ENCODE peak calls at places on chromosomes 6 and 20, in ten cellular contexts. Z, G, T, O, R, P, U, D, C and J are unnamed samples.

GRCh38 chr6:82040405-82041221 is 206.9 kb downstream of the IBTK start:
- DNase-seq in Z (peak; percentile 6), G (peak; percentile 31), P (no peak), O (peak; percentile 6), U (peak; percentile 38), T (peak; percentile 56), R (no peak), C (no peak), D (peak; percentile 72), J (no peak)

GRCh38 chr20:35008411-35009342 is 53.0 kb downstream of the MYH7B start:
- DNase-seq in U (peak; percentile 87), O (no peak), R (no peak), G (no peak), C (peak; percentile 33), D (no peak), P (no peak), T (no peak), Z (no peak), J (peak; percentile 4)

GRCh38 chr20:12927489-12927888 is 81.3 kb upstream of the SPTLC3 start:
- DNase-seq in T (no peak), Z (no peak), C (no peak), U (no peak), R (no peak), G (no peak), D (peak; percentile 23), O (no peak), P (peak; percentile 24), J (no peak)

GRCh38 chr6:127247114-127248096 is 19.3 kb upstream of the RNF146 start:
- DNase-seq in R (no peak), O (no peak), T (no peak), P (no peak), G (no peak), Z (no peak), D (no peak), U (no peak), C (no peak), J (no peak)

GRCh38 chr6:129507846-129508245 is 202.1 kb downstream of the ARHGAP18 start:
- DNase-seq in T (no peak), U (no peak), C (no peak), P (no peak), D (no peak), R (no peak), O (no peak), Z (no peak), G (no peak), J (no peak)

GRCh38 chr6:119273287-119273686 is 76.3 kb downstream of the MAN1A1 start:
- DNase-seq in U (no peak), O (no peak), R (no peak), Z (no peak), P (no peak), G (no peak), D (no peak), T (no peak), C (no peak), J (no peak)

GRCh38 chr20:39853664-39854063 is 835.4 kb downstream of the MAFB start:
- DNase-seq in P (peak; percentile 29), U (no peak), R (no peak), Z (no peak), T (no peak), O (no peak), G (no peak), D (no peak), C (no peak), J (no peak)

GRCh38 chr6:156461647-156462046 is 315.5 kb upstream of the ARID1B start:
- DNase-seq in D (no peak), U (no peak), C (no peak), Z (no peak), O (no peak), R (no peak), G (no peak), P (no peak), T (no peak), J (no peak)

GRCh38 chr20:2871555-2872303 is 1.6 kb upstream of the PTPRA start:
- DNase-seq in U (no peak), Z (no peak), P (no peak), C (no peak), G (no peak), T (peak; percentile 37), O (no peak), D (no peak), R (no peak), J (no peak)

GRCh38 chr20:10448270-10449156 is 13.4 kb downstream of the SLX4IP start:
- DNase-seq in G (no peak), C (no peak), Z (no peak), R (no peak), D (no peak), T (peak; percentile 30), P (no peak), O (no peak), U (no peak), J (no peak)

GRCh38 chr6:170034294-170034693 is 256.6 kb downstream of the DLL1 start:
- DNase-seq in D (no peak), Z (no peak), U (no peak), R (peak; percentile 52), P (no peak), T (no peak), C (peak; percentile 30), O (peak; percentile 60), G (peak; percentile 63), J (peak; percentile 1)

GRCh38 chr6:99545442-99545841 is 23.0 kb downstream of the CCNC start:
- DNase-seq in O (no peak), R (no peak), D (peak; percentile 51), T (no peak), C (no peak), G (no peak), Z (no peak), U (no peak), P (no peak), J (no peak)

GRCh38 chr6:99550046-99550445 is 18.4 kb downstream of the CCNC start:
- DNase-seq in T (no peak), C (no peak), Z (no peak), G (no peak), D (no peak), U (no peak), O (no peak), P (no peak), R (no peak), J (no peak)

GRCh38 chr6:99547526-99547925 is 20.9 kb downstream of the CCNC start:
- DNase-seq in P (no peak), R (no peak), D (no peak), Z (no peak), C (no peak), O (no peak), T (no peak), G (no peak), U (no peak), J (no peak)

GRCh38 chr6:99543968-99544367 is 24.5 kb downstream of the CCNC start:
- DNase-seq in P (no peak), D (no peak), T (no peak), O (no peak), U (no peak), R (no peak), Z (no peak), C (no peak), G (no peak), J (no peak)

GRCh38 chr6:99548706-99549105 is 19.8 kb downstream of the CCNC start:
- DNase-seq in O (no peak), C (no peak), G (no peak), R (no peak), Z (no peak), U (no peak), T (no peak), P (no peak), D (no peak), J (no peak)
- TF ChIP-seq POLR2A in O (no peak), C (no peak), G (no peak), R (no peak), Z (no peak), U (no peak), T (no peak), P (no peak), D (no peak), J (no peak)

DNA sequence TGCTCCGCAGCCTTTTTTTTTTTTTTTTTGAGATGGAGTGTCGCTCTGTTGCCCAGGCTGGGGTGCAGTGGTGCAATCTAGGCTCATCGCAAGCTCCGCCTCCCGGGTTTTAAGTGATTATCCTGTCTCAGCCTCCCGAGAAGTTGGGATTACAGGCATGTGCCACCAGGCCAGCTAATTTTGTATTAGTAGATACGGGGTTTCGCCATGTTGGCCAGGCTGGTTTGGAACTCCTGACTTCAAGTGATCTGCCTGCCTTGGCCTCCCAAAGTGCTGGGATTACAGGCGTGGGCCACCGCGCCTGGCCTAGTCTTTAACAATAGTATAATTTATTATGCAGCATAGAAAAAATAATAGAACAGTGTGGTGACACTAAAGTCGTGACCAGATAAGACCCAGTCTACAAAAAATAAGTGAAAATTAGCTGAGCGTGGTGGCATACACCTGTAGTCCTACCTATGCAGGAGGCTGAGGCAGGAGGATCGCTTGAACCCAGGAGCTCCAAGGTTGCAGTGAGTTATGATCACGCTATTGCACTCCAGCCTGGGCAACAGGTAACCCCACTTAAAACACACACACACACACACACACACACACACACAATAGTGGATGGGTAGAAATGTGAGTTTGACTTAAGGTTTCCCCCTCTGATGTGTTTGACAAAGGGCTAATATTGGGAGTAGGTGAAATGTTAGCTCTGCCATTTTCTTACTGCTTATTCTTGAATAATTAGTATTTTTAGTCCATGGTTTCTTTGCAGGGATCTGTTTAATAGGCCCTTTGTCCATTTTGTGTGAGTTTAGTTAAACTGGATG is 6.5 kb downstream of the PIM1 start:
- DNase-seq in O (no peak), G (no peak), P (no peak), T (no peak), U (no peak), C (no peak), Z (no peak), R (no peak), D (no peak), J (no peak)
- TF ChIP-seq POLR2A in O (no peak), G (no peak), P (no peak), T (no peak), U (no peak), C (no peak), Z (no peak), R (no peak), D (no peak), J (peak; percentile 7)

GRCh38 chr6:45504947-45505346 is 127.2 kb upstream of the SUPT3H start:
- DNase-seq in G (peak; percentile 29), U (peak; percentile 29), Z (no peak), O (peak; percentile 57), P (no peak), D (peak; percentile 50), R (no peak), C (no peak), T (no peak), J (no peak)
- TF ChIP-seq POLR2A in G (no peak), U (no peak), Z (no peak), O (no peak), P (no peak), D (no peak), R (no peak), C (no peak), T (no peak), J (no peak)

DNA sequence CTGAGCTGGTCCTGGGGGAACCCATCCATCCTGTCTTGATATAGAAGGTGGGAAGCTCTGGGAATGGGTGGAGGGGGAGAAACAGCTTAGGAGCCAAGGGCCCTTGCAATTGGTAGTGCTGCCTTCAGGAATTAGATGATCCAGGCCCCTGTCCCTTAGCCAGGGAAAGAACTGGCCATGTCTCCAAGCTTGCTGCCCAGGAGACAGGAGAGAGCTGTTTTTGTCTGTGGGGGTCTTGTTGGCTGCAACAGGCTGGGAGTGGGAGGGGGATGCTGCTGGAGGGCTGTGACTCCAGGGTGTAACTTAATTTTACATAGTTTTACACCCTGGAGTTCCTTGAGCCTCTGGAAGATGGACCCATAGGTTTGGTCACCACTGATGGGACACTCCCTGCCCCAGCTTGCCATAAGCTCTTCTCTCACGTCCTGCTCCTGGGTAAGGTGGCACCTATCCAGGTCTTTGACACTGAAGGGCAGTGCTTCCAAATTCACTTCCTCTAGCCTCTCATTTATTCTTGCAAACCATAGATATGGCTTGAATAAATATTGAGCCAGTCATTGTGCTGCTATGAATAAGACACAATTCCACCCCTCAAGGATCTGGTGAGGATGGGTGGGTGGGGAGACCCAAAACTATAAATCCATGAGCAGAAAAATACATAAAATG is 16.8 kb downstream of the VEGFA start:
- DNase-seq in Z (no peak), D (no peak), T (no peak), U (peak; percentile 49), R (no peak), O (no peak), C (no peak), G (no peak), P (no peak), J (no peak)
- TF ChIP-seq POLR2A in Z (no peak), D (no peak), T (no peak), U (no peak), R (no peak), O (no peak), C (no peak), G (no peak), P (no peak), J (no peak)